ENCODE peak calls at places on chromosome 14, in four cellular contexts. A is ovary, T is vagina, B is adrenal gland. I is an unnamed sample.

GRCh38 chr14:75205586-75205985 is 29.2 kb upstream of the TMED10 start:
- DNase-seq in A (no peak), T (no peak), B (no peak), I (no peak)

GRCh38 chr14:73752297-73752992 is 38.3 kb upstream of the PNMA1 start:
- DNase-seq in A (peak), T (no peak), B (peak), I (no peak)

GRCh38 chr14:31567651-31568050 is 6.4 kb downstream of the NUBPL start:
- DNase-seq in A (no peak), T (no peak), B (no peak), I (no peak)

GRCh38 chr14:76644875-76645518 is 116.3 kb upstream of the VASH1 start:
- DNase-seq in A (no peak), T (no peak), B (peak), I (no peak)

GRCh38 chr14:92310776-92311375 is 12.1 kb upstream of the SLC24A4 start:
- DNase-seq in A (no peak), T (no peak), B (no peak), I (no peak)

GRCh38 chr14:96567289-96567899 is 65.2 kb downstream of the PAPOLA start:
- DNase-seq in A (no peak), T (no peak), B (no peak), I (no peak)

GRCh38 chr14:81681466-81681865 is 147.8 kb upstream of the SEL1L start:
- DNase-seq in A (no peak), T (no peak), B (no peak), I (no peak)

GRCh38 chr14:33134975-33135374 is 196.3 kb downstream of the NPAS3 start:
- DNase-seq in A (no peak), T (no peak), B (no peak), I (no peak)

GRCh38 chr14:99393059-99393655 is 87.5 kb downstream of the SETD3 start:
- DNase-seq in A (no peak), T (no peak), B (peak), I (no peak)

GRCh38 chr14:52146504-52146903 is 77.6 kb upstream of the NID2 start:
- DNase-seq in A (no peak), T (no peak), B (no peak), I (no peak)
- TF ChIP-seq POLR2A in A (no peak), T (no peak), B (no peak), I (no peak)

DNA sequence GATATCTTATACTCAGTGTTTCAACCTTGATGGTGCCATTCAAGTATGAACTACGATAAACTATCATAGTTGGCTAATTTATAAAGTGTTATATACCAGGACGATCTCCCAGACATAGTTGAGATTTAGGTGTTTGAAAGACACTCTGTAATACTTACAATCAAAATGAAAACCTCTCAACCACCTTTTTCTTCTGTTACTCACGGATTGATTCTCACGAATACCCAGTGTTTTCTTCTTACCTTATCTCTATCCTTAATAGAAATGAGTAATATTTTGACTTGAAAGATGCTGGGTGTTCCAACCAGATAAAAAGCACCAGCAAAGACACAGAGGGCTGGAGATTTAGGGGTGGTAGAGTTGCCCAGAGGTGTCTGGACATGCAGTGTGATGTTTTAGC is 169.9 kb downstream of the PTCSC3 start:
- DNase-seq in A (no peak), T (no peak), B (no peak), I (no peak)
- H3K27ac ChIP-seq in A (no peak), T (no peak), B (no peak), I (no peak)

GRCh38 chr14:60722163-60722835 is 1.9 kb downstream of the SIX4 start:
- DNase-seq in A (peak), T (no peak), B (peak), I (no peak)
- TF ChIP-seq POLR2A in A (no peak), T (no peak), B (no peak), I (no peak)

DNA sequence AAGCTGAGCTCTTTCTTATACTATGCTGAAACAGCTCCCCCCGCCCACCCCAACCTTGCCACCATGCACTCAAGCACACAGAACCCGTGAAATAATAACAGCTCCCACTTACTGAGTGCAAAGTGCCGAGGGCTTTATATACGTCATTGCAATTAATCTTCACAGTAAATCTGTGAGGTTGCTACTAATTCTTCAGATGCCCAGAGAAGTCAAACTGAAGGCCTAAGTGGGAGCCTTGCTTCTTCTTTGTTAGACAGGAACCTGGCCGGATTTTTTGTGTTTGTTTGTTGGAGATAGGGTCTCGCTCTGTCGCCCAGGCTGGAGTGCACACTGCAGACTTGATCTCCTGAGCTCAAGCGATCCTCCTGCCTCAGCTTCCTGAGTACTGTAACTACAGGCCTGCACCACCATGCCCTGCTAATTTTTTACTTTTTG is 34.0 kb downstream of the VCPKMT start:
- DNase-seq in A (no peak), T (no peak), B (no peak), I (no peak)
- H3K27ac ChIP-seq in A (no peak), T (peak), B (no peak), I (no peak)

DNA sequence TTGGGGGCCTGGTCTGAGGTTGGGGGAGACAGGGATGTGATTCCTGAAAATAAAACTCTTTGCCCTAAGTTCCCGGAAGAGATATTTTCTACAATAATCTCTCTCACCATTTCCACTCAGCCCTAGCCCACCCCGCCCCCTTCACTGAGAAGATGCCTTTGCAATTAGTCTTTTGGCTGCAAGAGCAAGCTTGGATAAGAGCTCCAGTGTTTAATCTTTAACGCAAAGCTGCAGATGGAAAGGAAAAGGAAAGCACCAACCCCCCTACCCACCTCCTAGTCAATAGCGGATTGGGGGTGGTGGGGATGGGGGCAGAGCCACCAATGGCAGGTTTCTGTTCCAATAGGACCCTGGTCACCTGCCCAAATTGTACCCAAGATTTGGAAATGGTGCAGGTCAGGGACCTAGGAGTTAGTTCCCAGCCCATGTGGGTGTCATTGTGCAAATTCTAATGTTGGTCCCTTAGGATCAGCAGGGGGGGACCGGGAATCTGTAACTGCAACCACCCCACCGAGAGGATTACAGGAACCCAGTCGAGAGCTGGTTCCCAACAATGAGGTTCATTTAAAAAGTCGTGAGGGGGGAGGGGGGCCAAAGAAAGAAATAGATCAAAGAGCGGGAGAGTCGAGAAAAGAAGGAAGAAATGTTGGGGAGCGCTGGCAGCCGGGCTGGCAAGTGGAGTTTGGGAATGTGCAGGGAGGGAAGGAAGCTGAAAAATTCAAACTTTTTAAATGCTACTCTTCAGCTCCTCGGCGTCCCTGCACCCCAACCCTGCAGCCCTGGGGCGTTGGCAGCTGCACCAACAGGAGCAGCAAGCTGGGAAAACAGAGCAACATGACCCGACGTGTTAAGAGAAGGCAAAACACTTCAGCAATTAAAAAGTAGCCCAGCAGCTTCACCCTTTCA is 1.5 kb downstream of the ZFP36L1 start:
- DNase-seq in A (peak), T (no peak), B (peak), I (no peak)
- TF ChIP-seq POLR2A in A (no peak), T (no peak), B (no peak), I (no peak)

GRCh38 chr14:36521598-36522345 is 1.7 kb upstream of the NKX2-1 start:
- DNase-seq in A (no peak), T (no peak), B (no peak), I (no peak)
- H3K27ac ChIP-seq in A (no peak), T (no peak), B (no peak), I (no peak)

DNA sequence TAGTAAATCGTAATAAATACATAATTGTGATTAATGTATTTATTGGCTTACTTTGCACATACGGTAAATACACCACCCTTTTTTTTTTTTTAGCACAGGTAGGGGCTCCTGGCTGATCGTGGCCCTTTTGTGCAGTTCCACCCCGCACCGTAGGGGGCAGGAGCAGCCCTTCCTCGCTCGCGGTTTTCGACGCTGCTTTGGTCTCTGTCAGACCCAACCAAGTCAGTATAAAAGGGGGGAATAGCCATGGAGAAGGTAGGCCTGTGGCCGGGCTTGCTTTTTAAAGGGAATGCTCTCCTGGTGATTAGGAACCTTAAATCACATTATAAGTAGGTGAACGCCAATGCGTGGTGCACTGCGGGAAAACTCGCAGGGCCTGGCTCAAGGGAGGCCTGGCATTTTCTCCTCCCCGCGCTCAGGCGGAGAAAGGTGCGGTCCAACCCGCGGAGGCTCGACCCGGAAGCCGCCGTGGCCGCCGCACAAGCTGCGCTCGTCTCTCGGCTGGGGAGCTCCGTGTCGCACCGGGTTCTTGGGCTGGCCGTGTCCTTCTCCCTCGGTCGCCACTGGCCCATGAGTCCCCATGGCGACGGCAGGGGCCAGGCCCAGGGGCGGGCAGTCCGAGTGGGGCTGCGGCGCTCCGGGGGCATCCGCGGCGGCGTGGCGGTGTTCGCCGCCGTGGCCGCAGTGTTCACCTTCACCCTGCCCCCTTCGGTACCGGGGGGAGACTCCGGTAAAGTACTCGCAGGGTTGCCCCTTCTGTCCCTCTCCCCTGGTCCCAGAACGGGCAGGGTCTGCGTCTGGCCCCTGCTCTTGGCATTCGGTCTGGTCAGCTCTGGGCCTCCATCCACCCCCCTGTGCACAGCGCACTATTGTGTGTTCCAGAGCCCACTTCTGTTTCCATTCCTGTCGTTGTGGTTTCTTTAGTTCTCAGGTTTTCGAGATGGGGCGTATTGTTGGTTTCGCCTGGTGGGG is at the start of gene TMEM260:
- DNase-seq in A (peak), T (no peak), B (peak), I (peak)
- TF ChIP-seq POLR2A in A (peak), T (peak), B (peak), I (peak)

GRCh38 chr14:70624972-70625371 is 16.7 kb upstream of the TTC9 start:
- DNase-seq in A (no peak), T (no peak), B (no peak), I (no peak)

GRCh38 chr14:70619708-70620107 is 19.3 kb upstream of the MED6 start:
- DNase-seq in A (no peak), T (no peak), B (no peak), I (no peak)

GRCh38 chr14:70616646-70617045 is 16.2 kb upstream of the MED6 start:
- DNase-seq in A (no peak), T (no peak), B (no peak), I (no peak)

DNA sequence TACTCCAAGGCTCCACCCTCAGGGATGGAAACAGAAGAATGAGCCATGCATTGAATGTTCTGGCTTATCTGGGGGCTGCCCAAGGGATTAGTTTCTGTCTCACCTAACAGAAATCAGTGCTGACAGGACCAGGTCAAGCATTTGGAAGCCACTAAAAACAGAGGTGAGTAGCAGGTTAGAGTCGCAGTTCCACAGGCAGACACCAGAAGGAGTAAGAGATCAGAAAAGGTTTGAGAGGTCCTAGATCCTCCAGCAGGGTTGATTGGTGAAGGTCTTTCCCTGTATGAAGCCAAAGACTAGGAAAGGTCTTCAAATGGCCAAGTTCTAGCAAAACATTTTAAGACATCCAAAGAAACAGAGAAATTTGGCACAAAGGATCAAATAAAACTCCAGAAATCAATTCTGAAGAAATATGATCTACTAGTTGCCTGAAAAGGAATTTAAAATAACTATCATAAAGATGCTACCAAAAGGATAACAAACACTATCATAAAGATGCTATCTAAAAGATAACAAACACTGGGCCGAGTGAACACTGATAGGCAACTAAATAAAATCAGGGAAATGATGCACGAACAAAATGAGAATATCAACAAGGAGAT is 19.5 kb upstream of the TTC9 start:
- DNase-seq in A (no peak), T (no peak), B (peak), I (no peak)
- H3K27ac ChIP-seq in A (no peak), T (no peak), B (no peak), I (no peak)